ENCODE peak calls at places on chromosome 12, in four cellular contexts. L is GM10248, W is GM13976, V is BJ. A is an unnamed sample.

GRCh38 chr12:107404981-107405380 is 280.6 kb upstream of the PWP1 start:
- DNase-seq in W (peak; percentile 40), L (peak; percentile 25), V (no peak), A (peak; percentile 78)

GRCh38 chr12:12508612-12509011 is 54.1 kb downstream of the DUSP16 start:
- DNase-seq in W (no peak), V (no peak), L (no peak), A (no peak)

GRCh38 chr12:54981796-54982195 is 2.8 kb downstream of the TESPA1 start:
- DNase-seq in V (no peak), L (peak; percentile 31), W (peak; percentile 35), A (no peak)

GRCh38 chr12:112346194-112346593 is 36.0 kb downstream of the HECTD4 start:
- DNase-seq in L (no peak), W (no peak), V (no peak), A (no peak)

GRCh38 chr12:23626791-23627190 is 322.7 kb downstream of the SOX5 start:
- DNase-seq in L (no peak), V (no peak), W (no peak), A (no peak)

GRCh38 chr12:108193493-108193892 is 64.4 kb downstream of the WSCD2 start:
- DNase-seq in W (no peak), L (no peak), V (no peak), A (no peak)

GRCh38 chr12:77940566-77940965 is 109.9 kb downstream of the NAV3 start:
- DNase-seq in V (no peak), W (no peak), L (no peak), A (no peak)

GRCh38 chr12:97452839-97453238 is 9.8 kb upstream of the RMST start:
- DNase-seq in W (peak; percentile 8), L (peak; percentile 9), V (no peak), A (no peak)

GRCh38 chr12:103586132-103586531 is 941 bp upstream of the STAB2 start:
- DNase-seq in L (no peak), W (no peak), V (no peak), A (peak; percentile 64)

GRCh38 chr12:88142610-88142991 is 494 bp downstream of the TMTC3 start:
- DNase-seq in V (no peak), L (no peak), W (no peak), A (no peak)

GRCh38 chr12:109736552-109737108 is 23.0 kb downstream of the FAM222A start:
- DNase-seq in L (no peak), W (no peak), V (no peak), A (peak; percentile 68)

GRCh38 chr12:48765753-48766162 is 23.1 kb downstream of the ADCY6 start:
- DNase-seq in V (no peak), W (no peak), L (no peak), A (no peak)

GRCh38 chr12:118922405-118922804 is 58.9 kb upstream of the SRRM4 start:
- DNase-seq in L (no peak), W (no peak), V (no peak), A (peak; percentile 51)

GRCh38 chr12:102958073-102958829 is 777 bp downstream of the ASCL1 start:
- DNase-seq in W (peak; percentile 87), L (peak; percentile 75), V (no peak), A (no peak)

GRCh38 chr12:2893007-2893406 is 2.3 kb downstream of the TULP3 start:
- DNase-seq in V (peak; percentile 82), L (no peak), W (no peak), A (no peak)

GRCh38 chr12:81080431-81080983 is 2.6 kb downstream of the ACSS3 start:
- DNase-seq in W (no peak), L (no peak), V (no peak), A (no peak)